ENCODE peak calls at places on chromosomes 12 and 14, in seven cellular contexts. B, Q, D, N, R, T and J are unnamed samples.

GRCh38 chr14:100031506-100032281 is 33.5 kb upstream of the EVL start:
- DNase-seq in N (no peak), B (peak), T (peak), R (no peak), D (no peak), Q (no peak), J (peak)

GRCh38 chr12:27193854-27194544 is 50.1 kb upstream of the STK38L start:
- DNase-seq in N (no peak), R (no peak), Q (no peak), D (no peak), B (no peak), T (peak), J (no peak)

GRCh38 chr12:41242613-41243012 is 54.5 kb downstream of the PDZRN4 start:
- DNase-seq in R (no peak), T (no peak), B (no peak), Q (no peak), N (no peak), D (no peak), J (no peak)

GRCh38 chr14:82720931-82721330 is 1187.3 kb upstream of the SEL1L start:
- DNase-seq in R (no peak), Q (no peak), N (no peak), T (no peak), D (no peak), B (no peak), J (peak)

GRCh38 chr12:89353188-89353822 is 1.0 kb upstream of the DUSP6 start:
- DNase-seq in N (no peak), D (peak), R (no peak), Q (no peak), B (no peak), T (peak), J (peak)

GRCh38 chr14:23567186-23568020 is at the start of gene AP1G2:
- DNase-seq in B (peak), Q (no peak), N (peak), R (peak), D (peak), T (peak), J (no peak)

GRCh38 chr12:47158792-47159191 is 79.0 kb upstream of the AMIGO2 start:
- DNase-seq in T (no peak), N (no peak), Q (no peak), D (no peak), R (no peak), B (no peak), J (no peak)

GRCh38 chr12:109797905-109798669 is 35.1 kb downstream of the TRPV4 start:
- DNase-seq in T (no peak), B (no peak), R (no peak), Q (no peak), D (no peak), N (no peak), J (peak)

GRCh38 chr12:88298761-88299242 is 156.7 kb downstream of the TMTC3 start:
- DNase-seq in R (no peak), N (no peak), D (peak), B (no peak), T (peak), Q (no peak), J (no peak)

GRCh38 chr12:57452937-57453509 is 2.1 kb upstream of the INHBE start:
- DNase-seq in D (no peak), Q (no peak), T (peak), R (no peak), N (no peak), B (peak), J (peak)

GRCh38 chr14:104805326-104805678 is 4.4 kb downstream of the ZBTB42 start:
- DNase-seq in Q (no peak), B (no peak), N (peak), D (no peak), R (no peak), T (peak), J (no peak)

GRCh38 chr14:99177876-99178630 is 93.9 kb downstream of the BCL11B start:
- DNase-seq in D (no peak), T (no peak), N (no peak), Q (no peak), B (no peak), R (no peak), J (no peak)

GRCh38 chr14:55052259-55052930 is 948 bp downstream of the MAPK1IP1L start:
- DNase-seq in T (peak), R (no peak), D (no peak), B (peak), N (peak), Q (no peak), J (peak)

GRCh38 chr12:22627351-22627750 is 2.4 kb downstream of the ETNK1 start:
- DNase-seq in B (no peak), T (no peak), R (no peak), N (no peak), D (no peak), Q (no peak), J (peak)

GRCh38 chr12:112963227-112963861 is 15.0 kb upstream of the OAS2 start:
- DNase-seq in B (no peak), D (no peak), R (no peak), T (no peak), Q (no peak), N (no peak), J (peak)

GRCh38 chr14:67387195-67387594 is 24.8 kb downstream of the PLEK2 start:
- DNase-seq in Q (no peak), N (no peak), D (no peak), R (no peak), T (peak), B (no peak), J (no peak)

GRCh38 chr12:31861360-31861759 is 97.9 kb upstream of the RESF1 start:
- DNase-seq in B (no peak), D (no peak), Q (no peak), R (no peak), T (no peak), N (no peak), J (no peak)

GRCh38 chr12:10186299-10186698 is 7.5 kb downstream of the TMEM52B start:
- DNase-seq in N (no peak), T (no peak), R (no peak), D (no peak), Q (no peak), B (peak), J (peak)

GRCh38 chr12:48198619-48198973 is 4.5 kb downstream of the OR10AD1 start:
- DNase-seq in Q (no peak), N (no peak), T (no peak), B (no peak), D (no peak), R (no peak), J (no peak)

GRCh38 chr12:132094269-132094891 is 49.7 kb downstream of the DDX51 start:
- DNase-seq in B (no peak), T (no peak), N (no peak), D (no peak), R (no peak), Q (no peak), J (no peak)

GRCh38 chr12:120413901-120414695 is 23.8 kb upstream of the COX6A1 start:
- DNase-seq in Q (peak), T (no peak), B (peak), N (no peak), R (no peak), D (no peak), J (peak)

GRCh38 chr14:94751956-94752355 is 18.0 kb downstream of the GSC start:
- DNase-seq in Q (no peak), D (no peak), N (no peak), R (no peak), T (no peak), B (no peak), J (no peak)

GRCh38 chr12:70178038-70178437 is 65.2 kb upstream of the CNOT2 start:
- DNase-seq in D (no peak), T (no peak), Q (no peak), N (peak), B (peak), R (no peak), J (peak)

GRCh38 chr12:132025526-132025925 is 75.8 kb downstream of the EP400 start:
- DNase-seq in Q (no peak), B (no peak), T (no peak), R (no peak), N (no peak), D (no peak), J (no peak)

GRCh38 chr12:123597100-123597499 is 4.8 kb upstream of the DDX55 start:
- DNase-seq in B (no peak), N (no peak), R (no peak), D (no peak), T (no peak), Q (no peak), J (no peak)

GRCh38 chr12:51907864-51908425 is 641 bp downstream of the ACVRL1 start:
- DNase-seq in Q (no peak), D (no peak), B (no peak), T (no peak), N (no peak), R (no peak), J (no peak)

GRCh38 chr12:68746572-68747180 is 700 bp downstream of the SLC35E3 start:
- DNase-seq in D (peak), B (peak), R (peak), N (peak), T (peak), Q (no peak), J (peak)